ENCODE peak calls at places on chromosomes 13 and 19, in four cellular contexts. T is GM12878, Q is IMR-90, R is K562. D is an unnamed sample.

GRCh38 chr13:114004416-114005205 is 30.7 kb upstream of the C13orf46 start:
- DNase-seq in R (peak), Q (peak), T (no peak), D (peak)

GRCh38 chr13:93953856-93954255 is 525.6 kb downstream of the DCT start:
- DNase-seq in Q (no peak), T (no peak), R (no peak), D (no peak)

GRCh38 chr13:92355213-92355612 is 871.4 kb upstream of the GPC6 start:
- DNase-seq in Q (peak), R (peak), T (no peak), D (no peak)

GRCh38 chr13:33206425-33206824 is 79.1 kb downstream of the STARD13 start:
- DNase-seq in Q (peak), T (no peak), R (no peak), D (no peak)

GRCh38 chr13:76991432-76991795 is 467 bp upstream of the CLN5 start:
- DNase-seq in T (peak), Q (no peak), R (no peak), D (no peak)

GRCh38 chr13:71799320-71799719 is 67.7 kb downstream of the DACH1 start:
- DNase-seq in Q (no peak), T (no peak), R (no peak), D (no peak)

GRCh38 chr13:72686766-72687165 is 40.7 kb downstream of the MZT1 start:
- DNase-seq in Q (no peak), T (no peak), R (no peak), D (no peak)

GRCh38 chr19:54188224-54188871 is 1.0 kb downstream of the MBOAT7 start:
- DNase-seq in T (no peak), Q (peak), R (peak), D (peak)

GRCh38 chr13:79987323-79987722 is 353.6 kb downstream of the SPRY2 start:
- DNase-seq in Q (peak), R (no peak), T (no peak), D (no peak)

GRCh38 chr13:36072127-36072526 is 59.1 kb downstream of the DCLK1 start:
- DNase-seq in R (no peak), Q (no peak), T (no peak), D (no peak)

GRCh38 chr19:38588041-38588440 is 29.7 kb downstream of the MAP4K1 start:
- DNase-seq in R (no peak), T (no peak), Q (no peak), D (no peak)

GRCh38 chr13:94236876-94237275 is 242.6 kb downstream of the DCT start:
- DNase-seq in Q (no peak), R (no peak), T (no peak), D (no peak)

GRCh38 chr19:29260477-29261317 is 47.7 kb upstream of the UQCRFS1 start:
- DNase-seq in T (peak), Q (peak), R (peak), D (no peak)

GRCh38 chr19:43439183-43440063 is 24.7 kb downstream of the TEX101 start:
- DNase-seq in T (no peak), Q (no peak), R (no peak), D (no peak)

GRCh38 chr19:35816262-35816661 is 3.6 kb upstream of the PRODH2 start:
- DNase-seq in T (no peak), R (no peak), Q (no peak), D (no peak)

GRCh38 chr19:50821622-50822021 is 2.0 kb downstream of the KLK1 start:
- DNase-seq in Q (no peak), T (no peak), R (no peak), D (no peak)

GRCh38 chr13:113764793-113765190 is 5.8 kb downstream of the TMEM255B start:
- DNase-seq in T (no peak), Q (no peak), R (no peak), D (no peak)

GRCh38 chr13:83515267-83515666 is 367.0 kb downstream of the SLITRK1 start:
- DNase-seq in Q (peak), R (no peak), T (no peak), D (no peak)

GRCh38 chr13:30932481-30933333 is at the start of gene TEX26:
- DNase-seq in Q (no peak), R (no peak), T (no peak), D (peak)

GRCh38 chr19:1734328-1734966 is 18.9 kb upstream of the ONECUT3 start:
- DNase-seq in Q (no peak), R (peak), T (no peak), D (no peak)

GRCh38 chr19:40717880-40718773 is 1.2 kb downstream of the ITPKC start:
- DNase-seq in R (peak), Q (peak), T (no peak), D (peak)

GRCh38 chr13:113647351-113648217 is 10.4 kb downstream of the ATP4B start:
- DNase-seq in R (no peak), T (no peak), Q (no peak), D (peak)

GRCh38 chr19:28416245-28416644 is 796.7 kb downstream of the UQCRFS1 start:
- DNase-seq in T (no peak), R (no peak), Q (no peak), D (no peak)

GRCh38 chr19:12364391-12365093 is 941 bp downstream of the ZNF442 start:
- DNase-seq in Q (peak), R (peak), T (no peak), D (peak)

GRCh38 chr19:11814707-11815050 is 606 bp downstream of the ZNF440 start:
- DNase-seq in R (no peak), T (no peak), Q (peak), D (peak)

GRCh38 chr19:11435833-11436313 is 438 bp downstream of the PRKCSH start:
- DNase-seq in Q (peak), R (peak), T (no peak), D (no peak)

GRCh38 chr19:38759590-38760003 is 13.7 kb downstream of the LGALS7 start:
- DNase-seq in T (no peak), R (no peak), Q (no peak), D (no peak)

GRCh38 chr19:6424939-6425731 is 524 bp upstream of the KHSRP start:
- DNase-seq in R (peak), Q (peak), T (peak), D (peak)

DNA sequence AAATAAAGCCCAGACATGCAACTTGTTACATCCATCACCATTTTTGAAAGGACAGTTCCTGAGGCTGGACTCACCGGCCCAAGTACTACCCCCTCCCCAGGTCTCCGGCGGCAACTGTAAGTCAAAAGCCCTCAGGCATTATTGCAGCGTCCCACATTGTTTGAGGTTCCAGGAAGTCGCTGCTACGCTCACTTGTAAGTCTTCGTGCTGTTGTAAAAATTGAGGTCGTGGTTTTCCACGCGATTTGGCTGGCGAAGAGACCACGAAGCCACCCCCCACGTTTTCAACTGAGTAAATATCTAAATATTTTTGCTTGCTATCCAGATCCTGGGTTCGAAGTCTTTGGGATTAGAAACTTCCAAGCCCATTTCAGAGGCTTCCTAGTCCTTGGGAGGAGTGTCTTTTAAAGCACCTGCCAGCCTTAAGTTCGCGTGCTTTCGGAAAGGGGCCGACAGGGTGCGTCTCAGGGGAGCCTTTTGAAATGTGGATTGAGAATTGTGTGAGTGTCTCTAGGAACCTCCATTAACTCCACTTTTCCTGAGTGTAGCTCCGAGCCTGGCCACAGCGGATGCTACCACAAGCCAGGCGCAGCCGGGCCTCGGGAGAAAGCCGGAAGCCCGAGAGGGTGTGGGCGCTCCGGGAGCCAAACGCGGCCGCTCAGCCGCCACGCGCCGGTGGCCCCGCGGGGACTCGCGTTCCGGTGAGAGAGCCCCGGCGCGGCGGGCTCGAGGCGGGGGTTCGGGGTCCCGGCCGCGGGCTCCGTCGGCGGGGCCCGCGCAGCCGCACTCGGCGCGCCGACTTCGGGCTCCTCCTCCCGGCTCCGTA is at the start of gene FNDC3A:
- DNase-seq in T (no peak), Q (peak), R (peak), D (peak)
- TF ChIP-seq CTCF in T (no peak), Q (no peak), R (no peak), D (no peak)

DNA sequence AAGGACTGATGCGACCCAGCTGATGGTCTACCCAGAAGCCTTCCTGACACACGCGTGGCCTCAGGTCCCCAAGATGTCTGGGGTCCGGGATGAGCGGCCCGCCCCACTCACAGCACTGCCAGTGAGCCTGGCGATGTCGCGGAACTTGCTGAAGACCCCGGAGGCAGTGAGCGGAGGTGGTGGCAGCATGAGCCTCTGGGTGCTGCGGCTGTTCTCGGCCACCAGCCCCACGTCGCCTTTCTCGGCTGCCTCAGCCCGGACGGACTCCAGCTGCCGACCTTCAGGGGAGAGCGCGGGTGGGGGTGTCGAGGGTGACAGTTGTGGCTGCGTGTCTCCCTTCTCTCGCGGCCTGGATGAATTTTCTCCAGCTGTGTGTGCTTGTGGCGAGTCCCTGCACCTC is 26.8 kb upstream of the PLA2G4C start:
- DNase-seq in Q (no peak), R (no peak), T (no peak), D (no peak)
- TF ChIP-seq FOS in Q (no peak), R (no peak), T (no peak), D (no peak)

DNA sequence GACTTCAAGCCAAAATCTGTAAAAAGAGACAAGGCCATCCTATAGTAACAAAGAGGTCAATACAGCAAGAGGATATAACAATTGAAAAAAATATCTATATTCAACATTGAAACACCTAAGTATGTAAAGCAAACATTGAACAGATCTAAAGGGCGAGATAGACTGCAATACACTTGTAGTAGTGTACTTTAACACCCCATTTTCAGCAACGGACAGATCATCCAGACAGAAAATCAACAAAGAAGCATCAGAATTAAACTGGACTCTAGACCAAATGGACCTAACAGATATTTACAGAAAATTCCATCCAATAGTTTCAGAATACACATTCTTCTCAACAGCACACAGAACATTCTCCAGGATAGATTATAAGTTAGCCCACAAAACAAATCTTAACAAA is 28.7 kb upstream of the SIAH3 start:
- DNase-seq in R (no peak), T (no peak), Q (no peak), D (no peak)
- TF ChIP-seq CTCF in R (no peak), T (no peak), Q (no peak), D (no peak)

DNA sequence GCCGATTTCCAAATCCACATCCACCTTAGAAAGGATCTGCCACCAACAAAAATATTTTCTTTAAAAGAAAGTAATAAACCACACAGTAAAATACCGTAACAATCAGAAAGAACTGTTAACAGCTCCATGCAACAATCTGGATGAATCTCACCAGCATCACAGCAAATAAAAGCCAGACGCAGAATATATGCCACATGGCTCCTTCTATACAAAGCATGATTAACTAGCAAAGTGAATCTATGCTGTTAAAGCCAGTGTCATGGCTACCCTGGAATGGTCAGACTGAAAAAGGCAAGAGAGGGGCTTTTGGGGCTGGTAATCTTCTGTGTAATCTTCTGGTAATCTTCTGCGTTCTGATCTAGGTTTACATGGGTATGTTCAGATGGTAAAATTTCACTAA is 81.3 kb downstream of the SACS start:
- DNase-seq in T (no peak), Q (no peak), R (no peak), D (no peak)
- TF ChIP-seq FOS in T (no peak), Q (no peak), R (no peak), D (no peak)

DNA sequence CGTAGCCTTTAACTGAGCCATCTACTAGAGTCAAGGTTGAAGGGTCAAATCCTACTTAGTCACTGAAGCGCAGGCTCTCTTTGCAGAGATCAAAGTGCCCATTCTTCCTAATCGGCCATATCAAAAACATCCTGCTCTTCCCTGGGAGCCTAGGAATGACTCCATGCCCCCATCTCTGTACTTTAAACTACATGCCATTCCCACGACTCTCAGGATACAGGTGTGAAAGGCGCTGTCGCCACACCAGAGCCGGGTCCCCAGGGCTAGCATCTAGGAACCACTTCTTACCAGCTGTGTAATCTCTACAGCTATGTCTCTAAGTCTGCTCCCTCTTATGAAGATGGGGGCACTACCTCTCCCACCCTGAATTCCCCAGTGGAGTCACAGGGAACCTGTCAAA is 22.3 kb downstream of the IRS2 start:
- DNase-seq in R (no peak), Q (no peak), T (no peak), D (no peak)
- TF ChIP-seq CTCF in R (no peak), Q (no peak), T (no peak), D (no peak)

DNA sequence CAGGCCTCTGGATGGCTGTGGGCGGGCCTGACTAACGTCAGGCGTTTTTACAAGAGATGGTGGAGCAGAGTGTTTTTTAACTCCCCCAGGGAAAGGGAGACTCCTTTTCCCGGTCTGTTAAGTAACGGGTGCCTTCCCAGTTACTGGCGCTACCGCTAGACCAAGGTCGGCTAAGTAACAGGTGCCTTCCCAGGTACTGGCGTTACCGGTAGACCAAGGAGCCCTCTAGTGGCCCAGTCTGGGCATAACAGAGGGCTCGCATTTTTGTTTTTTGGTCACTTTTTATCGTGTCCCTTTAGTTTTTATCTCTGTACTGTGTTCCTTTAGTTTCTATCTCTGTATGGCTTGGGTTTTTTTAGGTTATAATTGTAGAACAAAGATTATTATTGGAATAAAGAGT is 10.0 kb downstream of the ZNF383 start:
- DNase-seq in T (no peak), R (no peak), Q (no peak), D (no peak)
- TF ChIP-seq FOS in T (no peak), R (no peak), Q (no peak), D (no peak)

GRCh38 chr19:15218501-15218900 is 13.7 kb downstream of the EPHX3 start:
- DNase-seq in Q (no peak), T (no peak), R (no peak), D (no peak)
- TF ChIP-seq CTCF in Q (no peak), T (no peak), R (no peak), D (no peak)

GRCh38 chr13:70736622-70737317 is 628.5 kb upstream of the KLHL1 start:
- DNase-seq in Q (no peak), R (no peak), T (no peak), D (no peak)

GRCh38 chr13:70729369-70729768 is 621.1 kb upstream of the KLHL1 start:
- DNase-seq in T (no peak), Q (no peak), R (no peak), D (no peak)

GRCh38 chr13:70732611-70733010 is 624.4 kb upstream of the KLHL1 start:
- DNase-seq in Q (no peak), R (no peak), T (no peak), D (no peak)
- TF ChIP-seq FOS in Q (no peak), R (no peak), T (no peak), D (no peak)

GRCh38 chr13:89694471-89694870 is 1653.0 kb upstream of the MIR17HG start:
- DNase-seq in R (no peak), Q (no peak), T (no peak), D (no peak)

GRCh38 chr13:89695343-89696257 is 1651.9 kb upstream of the MIR17HG start:
- DNase-seq in R (no peak), Q (peak), T (no peak), D (peak)
- TF ChIP-seq CTCF in R (no peak), Q (peak), T (peak), D (peak)

GRCh38 chr19:41935781-41936415 is 7.6 kb upstream of the ERFL start:
- DNase-seq in Q (no peak), R (no peak), T (no peak), D (no peak)

GRCh38 chr19:41936416-41936850 is 8.2 kb upstream of the ERFL start:
- DNase-seq in Q (no peak), R (no peak), T (no peak), D (no peak)

GRCh38 chr19:41933131-41933458 is 4.8 kb upstream of the ERFL start:
- DNase-seq in T (no peak), R (no peak), Q (no peak), D (no peak)

GRCh38 chr19:41933693-41934426 is 5.6 kb upstream of the ERFL start:
- DNase-seq in T (no peak), Q (no peak), R (no peak), D (no peak)

DNA sequence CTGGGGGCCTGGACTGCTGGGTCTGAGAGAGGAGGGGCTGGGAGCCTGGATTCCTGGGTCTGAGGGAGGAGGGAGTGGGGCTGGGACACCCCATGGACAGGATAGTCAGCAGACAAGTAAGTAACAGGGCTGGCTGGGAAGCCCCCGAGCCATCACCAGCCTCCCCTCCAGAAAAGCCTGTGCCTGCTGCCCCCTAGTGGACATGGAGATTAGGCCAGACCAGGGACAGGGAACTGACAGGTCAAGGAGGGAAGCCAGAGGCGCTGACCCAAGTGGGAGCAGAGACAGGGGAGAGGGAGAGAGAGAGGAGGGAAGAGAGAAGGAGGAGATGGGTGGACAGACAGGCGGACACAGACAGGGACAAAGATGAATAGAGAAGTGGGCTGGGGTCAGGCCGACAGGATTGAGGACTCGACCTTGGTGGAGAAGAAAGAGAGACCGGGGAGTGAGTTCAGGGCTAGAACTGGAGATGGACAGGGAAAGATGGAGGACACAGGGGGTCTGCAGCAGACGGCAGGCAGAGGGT is 6.7 kb upstream of the ERFL start:
- DNase-seq in Q (peak), T (no peak), R (peak), D (peak)
- TF ChIP-seq FOS in Q (no peak), T (no peak), R (no peak), D (no peak)

D was measured in endothelial cell of umbilical vein.